ENCODE peak calls at places on chromosome 9, in six cellular contexts. One of them, this sample, is unnamed.

GRCh38 chr9:95890594-95890993 is 15.1 kb downstream of the ERCC6L2 start:
- DNase-seq in mesendoderm: no peak
- DNase-seq in cardiac muscle cell: no peak
- DNase-seq in SJSA1: no peak
- DNase-seq in tibial artery: no peak
- DNase-seq in GM23248: no peak
- DNase-seq in this sample: no peak

GRCh38 chr9:133853331-133853730 is 115.2 kb upstream of the SARDH start:
- DNase-seq in tibial artery: no peak
- DNase-seq in GM23248: no peak
- DNase-seq in SJSA1: no peak
- DNase-seq in mesendoderm: no peak
- DNase-seq in cardiac muscle cell: no peak
- DNase-seq in this sample: no peak

GRCh38 chr9:110278080-110278707 is 21.9 kb upstream of the TXN start:
- DNase-seq in SJSA1: no peak
- DNase-seq in GM23248: peak; percentile 57
- DNase-seq in cardiac muscle cell: peak; percentile 9
- DNase-seq in tibial artery: no peak
- DNase-seq in mesendoderm: no peak
- DNase-seq in this sample: no peak

GRCh38 chr9:137164370-137165249 is 5.2 kb downstream of the LRRC26 start:
- DNase-seq in cardiac muscle cell: no peak
- DNase-seq in tibial artery: no peak
- DNase-seq in SJSA1: no peak
- DNase-seq in GM23248: no peak
- DNase-seq in mesendoderm: no peak
- DNase-seq in this sample: no peak

GRCh38 chr9:20292002-20292401 is 330.3 kb downstream of the MLLT3 start:
- DNase-seq in mesendoderm: peak; percentile 81
- DNase-seq in cardiac muscle cell: peak; percentile 17
- DNase-seq in GM23248: peak; percentile 59
- DNase-seq in tibial artery: no peak
- DNase-seq in SJSA1: peak; percentile 51
- DNase-seq in this sample: no peak

GRCh38 chr9:90925581-90926257 is 124.1 kb downstream of the SYK start:
- DNase-seq in GM23248: peak; percentile 73
- DNase-seq in cardiac muscle cell: peak; percentile 64
- DNase-seq in mesendoderm: no peak
- DNase-seq in tibial artery: no peak
- DNase-seq in SJSA1: no peak
- DNase-seq in this sample: no peak

GRCh38 chr9:72204062-72204461 is 54.8 kb downstream of the GDA start:
- DNase-seq in GM23248: no peak
- DNase-seq in SJSA1: no peak
- DNase-seq in tibial artery: no peak
- DNase-seq in cardiac muscle cell: no peak
- DNase-seq in mesendoderm: no peak
- DNase-seq in this sample: no peak

GRCh38 chr9:84711936-84712335 is 42.4 kb downstream of the NTRK2 start:
- DNase-seq in GM23248: peak; percentile 18
- DNase-seq in mesendoderm: no peak
- DNase-seq in SJSA1: peak; percentile 47
- DNase-seq in cardiac muscle cell: peak; percentile 24
- DNase-seq in tibial artery: peak; percentile 32
- DNase-seq in this sample: no peak

GRCh38 chr9:136664000-136664798 is 1.5 kb downstream of the EGFL7 start:
- DNase-seq in tibial artery: no peak
- DNase-seq in mesendoderm: no peak
- DNase-seq in SJSA1: no peak
- DNase-seq in GM23248: no peak
- DNase-seq in cardiac muscle cell: no peak
- DNase-seq in this sample: no peak

GRCh38 chr9:20558609-20559016 is 63.7 kb downstream of the MLLT3 start:
- DNase-seq in GM23248: peak; percentile 97
- DNase-seq in SJSA1: peak; percentile 47
- DNase-seq in mesendoderm: peak; percentile 58
- DNase-seq in cardiac muscle cell: peak; percentile 66
- DNase-seq in tibial artery: no peak
- DNase-seq in this sample: no peak

GRCh38 chr9:104868687-104869404 is 59.1 kb downstream of the ABCA1 start:
- DNase-seq in SJSA1: peak; percentile 47
- DNase-seq in mesendoderm: peak; percentile 92
- DNase-seq in cardiac muscle cell: peak; percentile 95
- DNase-seq in tibial artery: peak; percentile 56
- DNase-seq in GM23248: peak; percentile 88
- DNase-seq in this sample: no peak

GRCh38 chr9:129242191-129242953 is 64.3 kb upstream of the IER5L start:
- DNase-seq in SJSA1: no peak
- DNase-seq in mesendoderm: no peak
- DNase-seq in GM23248: no peak
- DNase-seq in cardiac muscle cell: no peak
- DNase-seq in tibial artery: peak; percentile 21
- DNase-seq in this sample: no peak

GRCh38 chr9:114156658-114157421 is 1.5 kb downstream of the COL27A1 start:
- DNase-seq in mesendoderm: peak; percentile 61
- DNase-seq in SJSA1: peak; percentile 65
- DNase-seq in cardiac muscle cell: peak; percentile 89
- DNase-seq in GM23248: peak; percentile 85
- DNase-seq in tibial artery: peak; percentile 50
- DNase-seq in this sample: peak; percentile 43

GRCh38 chr9:115422932-115423440 is 305.0 kb upstream of the TNC start:
- DNase-seq in GM23248: no peak
- DNase-seq in tibial artery: peak; percentile 21
- DNase-seq in SJSA1: no peak
- DNase-seq in mesendoderm: no peak
- DNase-seq in cardiac muscle cell: no peak
- DNase-seq in this sample: no peak

GRCh38 chr9:126423022-126423708 is 96.5 kb downstream of the MVB12B start:
- DNase-seq in cardiac muscle cell: no peak
- DNase-seq in mesendoderm: no peak
- DNase-seq in tibial artery: no peak
- DNase-seq in GM23248: no peak
- DNase-seq in SJSA1: no peak
- DNase-seq in this sample: peak; percentile 49

GRCh38 chr9:87880116-87880515 is 2.6 kb upstream of the SPATA31E1 start:
- DNase-seq in mesendoderm: no peak
- DNase-seq in cardiac muscle cell: peak; percentile 16
- DNase-seq in tibial artery: no peak
- DNase-seq in SJSA1: no peak
- DNase-seq in GM23248: no peak
- DNase-seq in this sample: no peak

GRCh38 chr9:72557549-72557948 is 36.1 kb downstream of the TMC1 start:
- DNase-seq in cardiac muscle cell: peak; percentile 78
- DNase-seq in SJSA1: peak; percentile 76
- DNase-seq in GM23248: peak; percentile 96
- DNase-seq in tibial artery: no peak
- DNase-seq in mesendoderm: peak; percentile 75
- DNase-seq in this sample: no peak

GRCh38 chr9:82466616-82467251 is 478.2 kb downstream of the SPATA31D1 start:
- DNase-seq in SJSA1: no peak
- DNase-seq in tibial artery: no peak
- DNase-seq in mesendoderm: peak; percentile 81
- DNase-seq in cardiac muscle cell: peak; percentile 21
- DNase-seq in GM23248: peak; percentile 18
- DNase-seq in this sample: no peak

GRCh38 chr9:132632426-132632825 is 37.4 kb downstream of the DDX31 start:
- DNase-seq in tibial artery: no peak
- DNase-seq in mesendoderm: peak; percentile 45
- DNase-seq in SJSA1: no peak
- DNase-seq in GM23248: no peak
- DNase-seq in cardiac muscle cell: no peak
- DNase-seq in this sample: no peak

GRCh38 chr9:109248133-109248581 is 72.7 kb downstream of the EPB41L4B start:
- DNase-seq in tibial artery: no peak
- DNase-seq in cardiac muscle cell: peak; percentile 30
- DNase-seq in mesendoderm: no peak
- DNase-seq in GM23248: peak; percentile 40
- DNase-seq in SJSA1: peak; percentile 64
- DNase-seq in this sample: no peak

GRCh38 chr9:93670208-93671029 is 94.0 kb downstream of the PHF2 start:
- DNase-seq in cardiac muscle cell: peak; percentile 63
- DNase-seq in GM23248: peak; percentile 79
- DNase-seq in mesendoderm: no peak
- DNase-seq in tibial artery: peak; percentile 15
- DNase-seq in SJSA1: peak; percentile 58
- DNase-seq in this sample: no peak

GRCh38 chr9:92133949-92134604 is 18.9 kb upstream of the SPTLC1 start:
- DNase-seq in cardiac muscle cell: peak; percentile 84
- DNase-seq in SJSA1: peak; percentile 84
- DNase-seq in tibial artery: peak; percentile 72
- DNase-seq in mesendoderm: peak; percentile 94
- DNase-seq in GM23248: peak; percentile 89
- DNase-seq in this sample: peak; percentile 79

GRCh38 chr9:37902804-37903580 is 935 bp downstream of the SLC25A51 start:
- DNase-seq in tibial artery: no peak
- DNase-seq in cardiac muscle cell: peak; percentile 43
- DNase-seq in GM23248: peak; percentile 76
- DNase-seq in SJSA1: no peak
- DNase-seq in mesendoderm: peak; percentile 33
- DNase-seq in this sample: no peak

DNA sequence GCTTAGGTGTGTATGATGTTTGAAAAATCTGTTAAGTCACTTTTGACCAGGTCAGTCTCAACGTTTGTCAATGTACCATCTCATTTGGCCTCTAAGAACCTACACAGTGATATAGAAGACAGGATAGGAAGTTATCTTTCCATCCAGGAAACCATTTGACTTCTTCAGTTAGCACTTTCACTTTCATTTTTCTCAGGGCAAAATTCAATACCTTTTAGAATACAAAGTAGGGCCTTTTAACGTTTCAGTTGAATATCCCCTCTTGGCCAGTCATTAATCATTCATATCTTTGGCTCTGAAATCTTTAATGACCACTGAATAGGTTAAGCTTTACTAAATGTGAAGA is 101.0 kb upstream of the GNAQ start:
- DNase-seq in SJSA1: no peak
- DNase-seq in tibial artery: no peak
- DNase-seq in cardiac muscle cell: no peak
- DNase-seq in mesendoderm: no peak
- DNase-seq in GM23248: no peak
- DNase-seq in this sample: peak; percentile 24
- H3K27ac ChIP-seq in SJSA1: peak overlapping the region; percentile 12
- H3K27ac ChIP-seq in tibial artery: no peak overlapping the region
- H3K27ac ChIP-seq in cardiac muscle cell: no peak overlapping the region
- H3K27ac ChIP-seq in mesendoderm: no peak overlapping the region
- H3K27ac ChIP-seq in GM23248: no peak overlapping the region
- H3K27ac ChIP-seq in this sample: peak overlapping the region; percentile 41

GRCh38 chr9:16246785-16247184 is 623.7 kb downstream of the BNC2 start:
- DNase-seq in GM23248: peak; percentile 49
- DNase-seq in cardiac muscle cell: peak; percentile 31
- DNase-seq in SJSA1: no peak
- DNase-seq in mesendoderm: no peak
- DNase-seq in tibial artery: no peak
- DNase-seq in this sample: no peak

GRCh38 chr9:16245756-16246440 is 624.6 kb downstream of the BNC2 start:
- DNase-seq in GM23248: peak; percentile 51
- DNase-seq in cardiac muscle cell: peak; percentile 68
- DNase-seq in SJSA1: no peak
- DNase-seq in tibial artery: no peak
- DNase-seq in mesendoderm: no peak
- DNase-seq in this sample: no peak

GRCh38 chr9:16248816-16249215 is 621.7 kb downstream of the BNC2 start:
- DNase-seq in SJSA1: no peak
- DNase-seq in mesendoderm: no peak
- DNase-seq in tibial artery: no peak
- DNase-seq in GM23248: no peak
- DNase-seq in cardiac muscle cell: no peak
- DNase-seq in this sample: no peak

GRCh38 chr9:16243798-16244197 is 626.7 kb downstream of the BNC2 start:
- DNase-seq in mesendoderm: peak; percentile 65
- DNase-seq in cardiac muscle cell: no peak
- DNase-seq in tibial artery: no peak
- DNase-seq in GM23248: no peak
- DNase-seq in SJSA1: no peak
- DNase-seq in this sample: no peak

DNA sequence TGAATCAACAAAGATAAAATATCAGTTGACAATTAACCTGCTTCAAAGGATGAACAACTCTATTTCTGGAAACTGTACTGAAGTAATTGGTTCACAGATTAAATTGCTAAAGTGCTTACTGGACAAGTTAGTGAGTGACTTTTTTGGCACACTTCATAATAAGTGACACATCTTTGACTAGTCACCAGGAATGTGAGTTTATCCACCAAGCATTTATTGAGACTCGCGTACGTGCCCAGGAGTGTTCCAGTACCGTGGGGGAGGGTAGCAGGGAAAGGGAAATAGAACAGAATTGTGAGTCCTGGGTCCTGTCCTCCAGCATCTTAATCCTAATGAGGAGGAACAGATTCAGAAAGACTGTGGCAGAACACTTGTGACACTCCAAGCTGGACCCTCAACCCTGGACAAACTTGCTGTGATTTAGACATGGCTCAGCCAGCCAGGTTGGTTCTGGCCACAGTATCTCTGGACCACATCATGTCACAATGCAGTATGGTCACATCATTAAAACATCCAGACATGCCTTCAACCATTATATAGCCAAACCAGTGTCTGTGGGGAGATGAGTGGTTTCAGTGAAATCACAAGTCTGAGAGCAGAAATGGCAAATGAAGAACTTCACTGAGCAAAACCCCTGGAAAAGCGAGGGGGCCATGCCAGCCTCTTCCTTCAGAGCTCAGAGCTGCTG is 623.1 kb downstream of the BNC2 start:
- DNase-seq in cardiac muscle cell: peak; percentile 52
- DNase-seq in mesendoderm: no peak
- DNase-seq in GM23248: peak; percentile 91
- DNase-seq in tibial artery: no peak
- DNase-seq in SJSA1: no peak
- DNase-seq in this sample: no peak
- H3K27ac ChIP-seq in cardiac muscle cell: no peak overlapping the region
- H3K27ac ChIP-seq in mesendoderm: no peak overlapping the region
- H3K27ac ChIP-seq in GM23248: peak overlapping the region; percentile 70
- H3K27ac ChIP-seq in tibial artery: no peak overlapping the region
- H3K27ac ChIP-seq in SJSA1: no peak overlapping the region
- H3K27ac ChIP-seq in this sample: no peak overlapping the region

DNA sequence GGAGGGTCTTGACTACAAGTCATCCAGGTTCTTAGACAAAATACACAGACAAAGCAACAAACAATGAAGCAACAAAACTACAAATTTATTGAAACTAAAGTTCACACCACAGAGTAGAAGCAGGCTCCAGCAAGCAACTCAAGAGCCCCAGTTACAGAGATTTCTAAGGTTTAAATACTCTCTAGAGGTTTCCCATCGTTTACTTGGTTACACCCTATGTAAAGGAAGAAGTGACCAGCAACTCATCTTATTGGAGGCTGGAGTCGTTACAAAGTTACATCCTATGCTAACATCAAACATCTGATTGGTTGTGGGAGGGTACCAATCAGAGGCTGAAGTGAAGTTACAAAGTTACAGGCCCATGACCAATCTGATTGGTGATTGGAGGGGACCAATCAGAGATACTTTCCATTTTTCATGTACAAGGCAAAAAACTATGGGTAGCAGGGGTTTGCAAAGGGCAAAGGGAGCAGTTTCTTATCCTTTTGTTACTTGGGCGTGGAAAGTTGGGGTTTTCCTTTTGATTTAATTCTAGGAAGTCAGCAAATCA is 2292.6 kb upstream of the C9orf72 start:
- DNase-seq in SJSA1: no peak
- DNase-seq in tibial artery: no peak
- DNase-seq in GM23248: no peak
- DNase-seq in cardiac muscle cell: no peak
- DNase-seq in mesendoderm: peak; percentile 15
- DNase-seq in this sample: no peak
- H3K27ac ChIP-seq in SJSA1: no peak overlapping the region
- H3K27ac ChIP-seq in tibial artery: no peak overlapping the region
- H3K27ac ChIP-seq in GM23248: no peak overlapping the region
- H3K27ac ChIP-seq in cardiac muscle cell: no peak overlapping the region
- H3K27ac ChIP-seq in mesendoderm: no peak overlapping the region
- H3K27ac ChIP-seq in this sample: no peak overlapping the region

GRCh38 chr9:79193001-79193400 is 378.8 kb upstream of the TLE4 start:
- DNase-seq in mesendoderm: no peak
- DNase-seq in tibial artery: no peak
- DNase-seq in cardiac muscle cell: peak; percentile 71
- DNase-seq in GM23248: peak; percentile 92
- DNase-seq in SJSA1: no peak
- DNase-seq in this sample: no peak
- H3K27ac ChIP-seq in mesendoderm: no peak overlapping the region
- H3K27ac ChIP-seq in tibial artery: no peak overlapping the region
- H3K27ac ChIP-seq in cardiac muscle cell: no peak overlapping the region
- H3K27ac ChIP-seq in GM23248: peak overlapping the region; percentile 62
- H3K27ac ChIP-seq in SJSA1: no peak overlapping the region
- H3K27ac ChIP-seq in this sample: no peak overlapping the region